ENCODE peak calls at places on chromosome 1, in seven cellular contexts. One of them, this sample, is unnamed.

GRCh38 chr1:95071539-95071938 is 1.2 kb downstream of the ALG14 start:
- DNase-seq in H1: no peak
- DNase-seq in prostate gland: no peak
- DNase-seq in K562: no peak
- DNase-seq in SK-N-SH: no peak
- DNase-seq in breast epithelium: no peak
- DNase-seq in HCT116: no peak
- DNase-seq in this sample: no peak

GRCh38 chr1:21966247-21967000 is 10.4 kb upstream of the CELA3B start:
- DNase-seq in prostate gland: no peak
- DNase-seq in K562: no peak
- DNase-seq in H1: no peak
- DNase-seq in HCT116: no peak
- DNase-seq in SK-N-SH: no peak
- DNase-seq in breast epithelium: no peak
- DNase-seq in this sample: no peak

GRCh38 chr1:96309783-96310182 is 411.8 kb upstream of the PTBP2 start:
- DNase-seq in H1: no peak
- DNase-seq in HCT116: no peak
- DNase-seq in K562: no peak
- DNase-seq in SK-N-SH: no peak
- DNase-seq in prostate gland: no peak
- DNase-seq in breast epithelium: no peak
- DNase-seq in this sample: no peak

GRCh38 chr1:172497230-172497629 is 35.7 kb upstream of the SUCO start:
- DNase-seq in breast epithelium: peak; percentile 86
- DNase-seq in H1: peak; percentile 46
- DNase-seq in prostate gland: peak; percentile 54
- DNase-seq in SK-N-SH: peak; percentile 32
- DNase-seq in HCT116: no peak
- DNase-seq in K562: no peak
- DNase-seq in this sample: peak; percentile 96

GRCh38 chr1:91572044-91572443 is 71.4 kb downstream of the CDC7 start:
- DNase-seq in HCT116: no peak
- DNase-seq in SK-N-SH: no peak
- DNase-seq in H1: no peak
- DNase-seq in breast epithelium: no peak
- DNase-seq in K562: no peak
- DNase-seq in prostate gland: no peak
- DNase-seq in this sample: no peak

GRCh38 chr1:58786184-58786926 is 2.5 kb upstream of the JUN start:
- DNase-seq in SK-N-SH: no peak
- DNase-seq in prostate gland: no peak
- DNase-seq in K562: no peak
- DNase-seq in HCT116: no peak
- DNase-seq in H1: no peak
- DNase-seq in breast epithelium: no peak
- DNase-seq in this sample: no peak

GRCh38 chr1:109271458-109271857 is 11.5 kb downstream of the PSRC1 start:
- DNase-seq in breast epithelium: no peak
- DNase-seq in HCT116: no peak
- DNase-seq in H1: no peak
- DNase-seq in K562: no peak
- DNase-seq in prostate gland: no peak
- DNase-seq in SK-N-SH: no peak
- DNase-seq in this sample: no peak

GRCh38 chr1:15406911-15407559 is 2.7 kb upstream of the EFHD2 start:
- DNase-seq in HCT116: no peak
- DNase-seq in breast epithelium: no peak
- DNase-seq in SK-N-SH: no peak
- DNase-seq in prostate gland: no peak
- DNase-seq in K562: no peak
- DNase-seq in H1: no peak
- DNase-seq in this sample: no peak

GRCh38 chr1:205248793-205249601 is 21.3 kb downstream of the TMCC2 start:
- DNase-seq in breast epithelium: no peak
- DNase-seq in HCT116: no peak
- DNase-seq in H1: no peak
- DNase-seq in prostate gland: peak; percentile 55
- DNase-seq in K562: peak; percentile 68
- DNase-seq in SK-N-SH: peak; percentile 58
- DNase-seq in this sample: no peak

GRCh38 chr1:244171241-244171985 is 120.3 kb downstream of the ZBTB18 start:
- DNase-seq in prostate gland: no peak
- DNase-seq in K562: no peak
- DNase-seq in breast epithelium: no peak
- DNase-seq in HCT116: no peak
- DNase-seq in SK-N-SH: no peak
- DNase-seq in H1: no peak
- DNase-seq in this sample: no peak

GRCh38 chr1:15966081-15966955 is 9.6 kb downstream of the ZBTB17 start:
- DNase-seq in breast epithelium: no peak
- DNase-seq in HCT116: no peak
- DNase-seq in prostate gland: no peak
- DNase-seq in SK-N-SH: no peak
- DNase-seq in H1: no peak
- DNase-seq in K562: no peak
- DNase-seq in this sample: no peak

GRCh38 chr1:9143250-9143649 is 14.3 kb upstream of the GPR157 start:
- DNase-seq in HCT116: no peak
- DNase-seq in SK-N-SH: no peak
- DNase-seq in K562: no peak
- DNase-seq in prostate gland: no peak
- DNase-seq in H1: no peak
- DNase-seq in breast epithelium: peak; percentile 68
- DNase-seq in this sample: no peak

GRCh38 chr1:156152628-156153027 is 757 bp upstream of the SEMA4A start:
- DNase-seq in K562: no peak
- DNase-seq in HCT116: no peak
- DNase-seq in SK-N-SH: no peak
- DNase-seq in prostate gland: no peak
- DNase-seq in H1: no peak
- DNase-seq in breast epithelium: no peak
- DNase-seq in this sample: no peak

GRCh38 chr1:27349784-27350672 is 8.2 kb downstream of the SYTL1 start:
- DNase-seq in SK-N-SH: peak; percentile 94
- DNase-seq in K562: no peak
- DNase-seq in prostate gland: peak; percentile 73
- DNase-seq in HCT116: no peak
- DNase-seq in H1: peak; percentile 83
- DNase-seq in breast epithelium: peak; percentile 51
- DNase-seq in this sample: no peak

GRCh38 chr1:27353166-27353565 is 11.3 kb downstream of the SYTL1 start:
- DNase-seq in prostate gland: no peak
- DNase-seq in K562: no peak
- DNase-seq in HCT116: no peak
- DNase-seq in H1: no peak
- DNase-seq in SK-N-SH: no peak
- DNase-seq in breast epithelium: no peak
- DNase-seq in this sample: no peak

GRCh38 chr1:27348861-27349783 is 7.3 kb downstream of the SYTL1 start:
- DNase-seq in K562: peak; percentile 81
- DNase-seq in SK-N-SH: peak; percentile 90
- DNase-seq in prostate gland: peak; percentile 90
- DNase-seq in HCT116: peak; percentile 62
- DNase-seq in H1: peak; percentile 86
- DNase-seq in breast epithelium: peak; percentile 72
- DNase-seq in this sample: no peak

GRCh38 chr1:27351541-27352107 is 9.8 kb downstream of the SYTL1 start:
- DNase-seq in K562: no peak
- DNase-seq in HCT116: no peak
- DNase-seq in SK-N-SH: no peak
- DNase-seq in H1: no peak
- DNase-seq in prostate gland: no peak
- DNase-seq in breast epithelium: no peak
- DNase-seq in this sample: no peak

GRCh38 chr1:27350673-27351540 is 9.1 kb downstream of the SYTL1 start:
- DNase-seq in breast epithelium: no peak
- DNase-seq in prostate gland: no peak
- DNase-seq in H1: peak; percentile 93
- DNase-seq in K562: peak; percentile 91
- DNase-seq in HCT116: no peak
- DNase-seq in SK-N-SH: no peak
- DNase-seq in this sample: no peak
- TF ChIP-seq POLR2AphosphoS5 in breast epithelium: no peak
- TF ChIP-seq POLR2AphosphoS5 in prostate gland: no peak
- TF ChIP-seq POLR2AphosphoS5 in H1: no peak
- TF ChIP-seq POLR2AphosphoS5 in K562: no peak
- TF ChIP-seq POLR2AphosphoS5 in HCT116: no peak
- TF ChIP-seq POLR2AphosphoS5 in SK-N-SH: no peak
- TF ChIP-seq POLR2AphosphoS5 in this sample: no peak

DNA sequence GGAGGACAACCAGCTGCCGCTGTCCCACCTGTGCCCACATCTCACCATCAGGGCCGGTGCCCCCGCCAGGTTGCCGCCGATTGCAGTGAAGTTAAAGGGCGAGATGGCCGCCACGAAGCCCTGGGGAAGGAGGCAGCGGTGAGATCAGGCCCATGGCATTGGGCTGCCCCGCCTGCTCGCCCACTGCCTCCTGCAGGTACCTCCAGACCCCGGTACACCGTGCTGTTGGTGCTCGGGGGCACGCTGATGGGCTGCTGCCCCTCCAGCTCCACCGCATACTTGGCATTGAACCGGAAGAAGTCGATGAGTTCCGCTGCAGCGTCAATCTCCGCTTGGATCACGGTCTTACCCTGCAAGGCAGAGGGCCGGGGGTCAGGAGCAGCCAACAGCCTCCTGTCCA is 19.3 kb downstream of the ALDH4A1 start:
- DNase-seq in H1: no peak
- DNase-seq in breast epithelium: no peak
- DNase-seq in HCT116: no peak
- DNase-seq in SK-N-SH: no peak
- DNase-seq in K562: no peak
- DNase-seq in prostate gland: no peak
- DNase-seq in this sample: no peak
- H3K27ac ChIP-seq in H1: no peak overlapping the region
- H3K27ac ChIP-seq in breast epithelium: no peak overlapping the region
- H3K27ac ChIP-seq in HCT116: no peak overlapping the region
- H3K27ac ChIP-seq in SK-N-SH: no peak overlapping the region
- H3K27ac ChIP-seq in K562: no peak overlapping the region
- H3K27ac ChIP-seq in prostate gland: no peak overlapping the region
- H3K27ac ChIP-seq in this sample: no peak overlapping the region

GRCh38 chr1:234970371-234970730 is 158.3 kb downstream of the TOMM20 start:
- DNase-seq in prostate gland: no peak
- DNase-seq in breast epithelium: no peak
- DNase-seq in HCT116: no peak
- DNase-seq in SK-N-SH: no peak
- DNase-seq in H1: no peak
- DNase-seq in K562: no peak
- DNase-seq in this sample: no peak

GRCh38 chr1:234970731-234971476 is 157.7 kb downstream of the TOMM20 start:
- DNase-seq in breast epithelium: peak; percentile 84
- DNase-seq in K562: no peak
- DNase-seq in SK-N-SH: peak; percentile 54
- DNase-seq in H1: peak; percentile 68
- DNase-seq in prostate gland: peak; percentile 68
- DNase-seq in HCT116: no peak
- DNase-seq in this sample: no peak

GRCh38 chr1:234968470-234968869 is 160.2 kb downstream of the TOMM20 start:
- DNase-seq in SK-N-SH: no peak
- DNase-seq in breast epithelium: no peak
- DNase-seq in HCT116: no peak
- DNase-seq in H1: no peak
- DNase-seq in K562: no peak
- DNase-seq in prostate gland: no peak
- DNase-seq in this sample: no peak

GRCh38 chr1:234969011-234969441 is 159.6 kb downstream of the TOMM20 start:
- DNase-seq in breast epithelium: no peak
- DNase-seq in H1: no peak
- DNase-seq in prostate gland: no peak
- DNase-seq in SK-N-SH: no peak
- DNase-seq in K562: no peak
- DNase-seq in HCT116: no peak
- DNase-seq in this sample: no peak

DNA sequence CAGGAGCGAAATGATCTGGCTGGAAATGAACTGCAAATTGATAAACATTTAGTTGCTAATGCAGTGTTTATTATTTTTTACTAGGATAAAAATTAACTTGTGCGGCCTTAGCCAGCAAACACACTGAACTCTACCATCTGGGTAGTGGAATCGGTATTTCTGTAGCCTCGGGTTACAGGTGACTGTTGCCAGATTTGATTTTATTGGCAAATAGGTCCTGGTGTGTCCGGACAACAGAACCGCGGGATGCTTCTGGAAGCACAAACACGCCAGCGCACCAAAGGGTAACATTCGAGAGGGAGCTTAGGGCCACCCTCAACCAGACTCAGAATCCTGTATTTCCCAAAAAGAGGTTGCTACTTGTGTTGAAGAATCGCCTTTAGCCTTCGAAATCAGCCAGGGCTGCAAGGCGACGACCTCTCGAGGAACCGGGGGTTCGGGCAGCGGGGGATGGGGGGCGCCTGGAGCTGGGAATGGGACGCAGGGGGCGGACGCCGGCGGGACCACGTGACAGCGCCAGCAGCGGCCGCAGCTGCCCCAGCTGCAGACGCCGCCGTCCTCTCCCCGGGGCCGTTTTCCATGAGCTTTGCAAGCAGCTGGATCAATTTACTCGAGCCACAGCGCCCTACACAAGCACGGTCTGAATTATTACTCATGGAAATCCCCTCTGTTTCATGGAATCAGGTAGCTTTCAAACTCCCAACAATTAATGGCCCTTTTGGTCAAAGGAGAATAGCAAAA is 158.8 kb downstream of the TOMM20 start:
- DNase-seq in HCT116: no peak
- DNase-seq in K562: no peak
- DNase-seq in breast epithelium: no peak
- DNase-seq in prostate gland: no peak
- DNase-seq in SK-N-SH: peak; percentile 93
- DNase-seq in H1: peak; percentile 82
- DNase-seq in this sample: no peak
- H3K4me3 ChIP-seq in HCT116: no peak overlapping the region
- H3K4me3 ChIP-seq in K562: no peak overlapping the region
- H3K4me3 ChIP-seq in breast epithelium: peak overlapping the region; percentile 29
- H3K4me3 ChIP-seq in prostate gland: no peak overlapping the region
- H3K4me3 ChIP-seq in SK-N-SH: peak overlapping the region; percentile 25
- H3K4me3 ChIP-seq in H1: peak overlapping the region; percentile 19
- H3K4me3 ChIP-seq in this sample: no peak overlapping the region

GRCh38 chr1:29260531-29260930 is 24.2 kb downstream of the PTPRU start:
- DNase-seq in K562: no peak
- DNase-seq in prostate gland: no peak
- DNase-seq in H1: no peak
- DNase-seq in breast epithelium: no peak
- DNase-seq in HCT116: no peak
- DNase-seq in SK-N-SH: no peak
- DNase-seq in this sample: no peak

GRCh38 chr1:29256979-29257804 is 20.9 kb downstream of the PTPRU start:
- DNase-seq in breast epithelium: no peak
- DNase-seq in K562: no peak
- DNase-seq in prostate gland: no peak
- DNase-seq in HCT116: no peak
- DNase-seq in SK-N-SH: peak; percentile 63
- DNase-seq in H1: no peak
- DNase-seq in this sample: no peak

GRCh38 chr1:29258974-29259801 is 22.9 kb downstream of the PTPRU start:
- DNase-seq in K562: peak; percentile 39
- DNase-seq in HCT116: no peak
- DNase-seq in breast epithelium: no peak
- DNase-seq in SK-N-SH: peak; percentile 48
- DNase-seq in prostate gland: no peak
- DNase-seq in H1: no peak
- DNase-seq in this sample: no peak

GRCh38 chr1:29258189-29258973 is 22.1 kb downstream of the PTPRU start:
- DNase-seq in H1: no peak
- DNase-seq in SK-N-SH: no peak
- DNase-seq in K562: peak; percentile 58
- DNase-seq in breast epithelium: no peak
- DNase-seq in HCT116: no peak
- DNase-seq in prostate gland: no peak
- DNase-seq in this sample: no peak

GRCh38 chr1:29259802-29260441 is 23.6 kb downstream of the PTPRU start:
- DNase-seq in HCT116: no peak
- DNase-seq in H1: peak; percentile 89
- DNase-seq in SK-N-SH: peak; percentile 91
- DNase-seq in breast epithelium: no peak
- DNase-seq in K562: peak; percentile 97
- DNase-seq in prostate gland: no peak
- DNase-seq in this sample: no peak
- TF ChIP-seq POLR2AphosphoS5 in HCT116: no peak
- TF ChIP-seq POLR2AphosphoS5 in H1: no peak
- TF ChIP-seq POLR2AphosphoS5 in SK-N-SH: no peak
- TF ChIP-seq POLR2AphosphoS5 in breast epithelium: no peak
- TF ChIP-seq POLR2AphosphoS5 in K562: no peak
- TF ChIP-seq POLR2AphosphoS5 in prostate gland: no peak
- TF ChIP-seq POLR2AphosphoS5 in this sample: no peak